ENCODE peak calls at places on chromosomes 4 and X, in eight cellular contexts. I is adrenal gland; B is foreskin fibroblast; J is naive thymus-derived CD4-positive, alpha-beta T cell; A is lower lobe of right lung; W is endodermal cell; P is colonic mucosa; O is heart right ventricle. C is an unnamed sample.
A peak's percentile ranks its signal among the peaks of the same experiment; 100 is the strongest.

GRCh38 chr4:57195622-57196021 is 85.4 kb upstream of the IGFBP7 start:
- DNase-seq in J (no peak), P (no peak), I (no peak), A (no peak), B (no peak), O (no peak), W (no peak), C (no peak)

GRCh38 chrX:97638621-97639020 is 754.9 kb downstream of the RPA4 start:
- DNase-seq in A (no peak), P (no peak), J (no peak), W (no peak), B (no peak), I (no peak), O (no peak), C (no peak)

GRCh38 chrX:85620466-85620865 is 241.0 kb upstream of the POF1B start:
- DNase-seq in P (no peak), J (no peak), I (no peak), W (no peak), B (no peak), A (no peak), O (no peak), C (no peak)

GRCh38 chr4:1026115-1026514 is 14.7 kb downstream of the FGFRL1 start:
- DNase-seq in I (peak; percentile 79), B (peak; percentile 63), O (peak; percentile 45), J (no peak), A (no peak), W (peak; percentile 83), P (peak; percentile 65), C (no peak)

GRCh38 chr4:55001538-55001937 is 123.9 kb downstream of the KDR start:
- DNase-seq in P (no peak), O (no peak), I (no peak), B (peak; percentile 17), W (no peak), A (no peak), J (no peak), C (no peak)

GRCh38 chr4:56979674-56980073 is 978 bp downstream of the POLR2B start:
- DNase-seq in W (peak; percentile 68), A (no peak), B (peak; percentile 47), I (no peak), P (peak; percentile 40), J (peak; percentile 10), O (no peak), C (no peak)

GRCh38 chr4:3387154-3387942 is 54.4 kb upstream of the HGFAC start:
- DNase-seq in B (no peak), I (no peak), A (peak; percentile 48), W (peak; percentile 64), J (no peak), O (no peak), P (no peak), C (no peak)

GRCh38 chrX:135596495-135596894 is 76.0 kb downstream of the INTS6L start:
- DNase-seq in I (peak; percentile 38), J (peak; percentile 11), A (peak; percentile 42), O (peak; percentile 7), W (peak; percentile 83), P (peak; percentile 40), B (peak; percentile 30), C (no peak)

GRCh38 chr4:61204353-61204752 is 4.2 kb downstream of the ADGRL3 start:
- DNase-seq in W (no peak), B (peak; percentile 46), I (no peak), A (no peak), O (no peak), J (no peak), P (no peak), C (no peak)

GRCh38 chrX:39017716-39018115 is 216.5 kb downstream of the MID1IP1 start:
- DNase-seq in I (no peak), B (no peak), J (no peak), W (peak; percentile 69), P (no peak), O (no peak), A (no peak), C (no peak)

GRCh38 chr4:139599594-139600374 is 43.8 kb upstream of the SETD7 start:
- DNase-seq in P (no peak), W (no peak), I (no peak), O (no peak), A (no peak), J (no peak), B (peak; percentile 42), C (no peak)

GRCh38 chrX:37662181-37662580 is 23.4 kb upstream of the XK start:
- DNase-seq in I (no peak), J (no peak), P (no peak), A (no peak), W (no peak), B (no peak), O (no peak), C (no peak)

GRCh38 chr4:13087041-13087440 is 397.1 kb downstream of the RAB28 start:
- DNase-seq in J (no peak), B (no peak), O (no peak), I (no peak), W (no peak), A (no peak), P (no peak), C (no peak)

GRCh38 chr4:119081943-119082342 is 53.7 kb upstream of the MYOZ2 start:
- DNase-seq in O (peak; percentile 24), A (peak; percentile 47), I (no peak), W (no peak), P (no peak), J (no peak), B (no peak), C (no peak)

GRCh38 chrX:38347136-38347535 is 5.3 kb upstream of the OTC start:
- DNase-seq in J (no peak), B (peak; percentile 76), W (no peak), A (no peak), P (no peak), O (peak; percentile 7), I (no peak), C (no peak)

GRCh38 chr4:55865228-55865806 is 11.9 kb downstream of the EXOC1 start:
- DNase-seq in P (no peak), O (no peak), W (no peak), A (no peak), J (no peak), B (peak; percentile 72), I (no peak), C (no peak)

GRCh38 chrX:50183891-50184290 is 16.9 kb downstream of the AKAP4 start:
- DNase-seq in I (no peak), P (no peak), W (peak; percentile 58), A (no peak), B (no peak), O (no peak), J (no peak), C (no peak)

GRCh38 chr4:30605616-30606015 is 114.6 kb upstream of the PCDH7 start:
- DNase-seq in A (no peak), B (no peak), W (no peak), O (no peak), I (no peak), P (no peak), J (no peak), C (no peak)

GRCh38 chr4:175614880-175615279 is 197.2 kb downstream of the GPM6A start:
- DNase-seq in P (no peak), B (no peak), O (no peak), J (no peak), I (no peak), W (no peak), A (no peak), C (no peak)

GRCh38 chrX:104721854-104722253 is 155.9 kb downstream of the IL1RAPL2 start:
- DNase-seq in O (no peak), J (no peak), W (no peak), A (no peak), B (no peak), P (no peak), I (no peak), C (no peak)

GRCh38 chr4:89296871-89297270 is 10.7 kb downstream of the GPRIN3 start:
- DNase-seq in A (no peak), W (no peak), B (no peak), P (no peak), I (no peak), O (no peak), J (no peak), C (no peak)

GRCh38 chr4:5664778-5665177 is 43.6 kb downstream of the EVC2 start:
- DNase-seq in W (no peak), A (no peak), B (no peak), P (no peak), O (no peak), I (no peak), J (no peak), C (no peak)
- H3K4me3 ChIP-seq in W (no peak overlapping the region), A (no peak overlapping the region), B (no peak overlapping the region), P (no peak overlapping the region), O (no peak overlapping the region), I (no peak overlapping the region), J (no peak overlapping the region), C (no peak overlapping the region)

DNA sequence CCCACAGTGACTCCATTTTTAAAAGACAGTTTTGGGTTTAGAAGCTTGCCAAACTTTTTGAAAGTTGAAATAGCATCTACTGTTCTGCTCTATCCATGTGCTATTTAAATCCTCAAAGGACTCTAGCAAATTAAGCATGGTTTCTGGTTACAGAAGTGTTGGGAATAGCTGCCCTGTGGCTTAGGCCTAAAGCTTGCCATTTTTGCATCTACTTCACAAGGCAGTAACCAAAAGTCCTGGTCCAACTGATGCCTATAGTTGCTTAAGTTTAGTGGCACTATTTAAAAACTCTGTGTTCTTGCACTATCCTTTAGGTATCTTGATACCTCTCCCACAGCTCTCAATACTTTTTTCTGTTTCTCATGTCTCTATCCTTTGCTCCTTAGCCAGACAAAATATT is 251.0 kb upstream of the GPC4 start:
- DNase-seq in I (no peak), J (no peak), B (no peak), O (no peak), A (no peak), W (no peak), P (no peak), C (no peak)
- H3K4me3 ChIP-seq in I (no peak overlapping the region), J (no peak overlapping the region), B (no peak overlapping the region), O (no peak overlapping the region), A (no peak overlapping the region), W (no peak overlapping the region), P (no peak overlapping the region), C (no peak overlapping the region)

DNA sequence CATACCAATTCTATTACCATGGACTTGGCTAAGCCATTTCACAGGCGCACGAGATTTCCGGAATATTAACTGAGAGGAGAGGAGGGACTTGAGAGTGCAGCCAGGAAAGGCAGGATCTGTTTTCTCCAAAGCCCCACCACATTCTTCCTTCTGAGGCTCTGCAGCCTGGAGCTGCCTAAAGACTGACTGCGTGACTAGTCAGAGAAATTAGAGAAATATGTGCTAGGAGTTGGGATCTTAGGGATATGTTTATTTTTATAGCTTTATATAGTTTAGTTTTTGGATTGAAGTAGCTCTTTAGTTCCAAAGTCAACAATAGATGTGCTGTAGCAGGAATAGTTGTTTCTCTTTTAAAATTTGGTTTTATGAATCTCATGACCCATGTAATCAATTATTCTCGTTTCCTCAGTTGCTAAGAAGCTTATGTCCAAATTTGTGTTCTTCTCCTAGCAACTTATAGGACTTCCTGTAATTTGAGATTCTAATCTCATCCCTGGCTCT is 300.1 kb upstream of the DDX53 start:
- DNase-seq in O (no peak), P (no peak), B (peak; percentile 87), I (no peak), J (no peak), A (no peak), W (no peak), C (no peak)
- H3K4me3 ChIP-seq in O (no peak overlapping the region), P (no peak overlapping the region), B (no peak overlapping the region), I (no peak overlapping the region), J (no peak overlapping the region), A (no peak overlapping the region), W (no peak overlapping the region), C (no peak overlapping the region)

DNA sequence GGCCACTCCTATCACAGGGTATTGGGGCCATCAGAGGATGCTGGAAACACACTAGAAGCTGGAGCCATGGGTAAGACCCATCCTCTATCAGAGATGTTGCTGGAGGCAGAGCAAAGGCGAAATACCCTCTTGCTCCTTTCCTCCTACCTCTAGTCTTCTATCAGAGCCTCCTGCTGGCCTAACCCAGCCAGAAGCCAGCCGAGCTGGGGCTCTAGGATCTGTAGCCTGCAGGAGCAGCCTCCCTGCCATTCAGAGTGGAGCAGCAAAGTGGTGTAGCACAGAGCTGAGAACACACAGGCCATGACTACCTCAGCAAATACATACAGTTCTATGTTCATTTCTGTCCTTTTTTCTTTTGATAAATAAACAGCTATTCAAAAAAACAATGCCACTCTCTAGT is 35.7 kb downstream of the GATB start:
- DNase-seq in P (no peak), O (no peak), B (no peak), I (no peak), J (no peak), W (peak; percentile 64), A (no peak), C (no peak)
- H3K4me3 ChIP-seq in P (no peak overlapping the region), O (no peak overlapping the region), B (no peak overlapping the region), I (no peak overlapping the region), J (no peak overlapping the region), W (no peak overlapping the region), A (no peak overlapping the region), C (no peak overlapping the region)

C was measured in vagina.